ENCODE peak calls at places on chromosomes 12 and 14, in five cellular contexts. C is esophagus squamous epithelium, F is fibroblast of mammary gland, L is uterus, W is nephron progenitor cell. U is an unnamed sample.

GRCh38 chr14:60339571-60339970 is 90.5 kb downstream of the PPM1A start:
- DNase-seq in L (no peak), F (no peak), C (no peak), W (no peak), U (no peak)

GRCh38 chr12:68537571-68537970 is 73.1 kb upstream of the RAP1B start:
- DNase-seq in W (no peak), L (no peak), C (no peak), F (no peak), U (no peak)

GRCh38 chr14:104357689-104358527 is 219.5 kb downstream of the KIF26A start:
- DNase-seq in F (no peak), W (no peak), C (no peak), L (no peak), U (no peak)

GRCh38 chr12:104695453-104696148 is 238.9 kb downstream of the CHST11 start:
- DNase-seq in W (no peak), L (no peak), F (peak), C (no peak), U (no peak)

GRCh38 chr12:54159140-54159539 is 29.6 kb downstream of the SMUG1 start:
- DNase-seq in W (peak), C (no peak), L (no peak), F (no peak), U (no peak)

GRCh38 chr14:73173092-73173735 is 36.9 kb downstream of the PSEN1 start:
- DNase-seq in L (no peak), C (no peak), W (no peak), F (peak), U (no peak)

GRCh38 chr14:23177181-23177580 is 6.3 kb downstream of the SLC7A8 start:
- DNase-seq in F (no peak), L (no peak), C (no peak), W (no peak), U (no peak)

GRCh38 chr12:21502164-21502496 is 541 bp downstream of the GOLT1B start:
- DNase-seq in L (no peak), W (no peak), F (peak), C (no peak), U (peak)

GRCh38 chr12:119676022-119676421 is 8.1 kb downstream of the PRKAB1 start:
- DNase-seq in L (no peak), W (no peak), C (no peak), F (no peak), U (no peak)

DNA sequence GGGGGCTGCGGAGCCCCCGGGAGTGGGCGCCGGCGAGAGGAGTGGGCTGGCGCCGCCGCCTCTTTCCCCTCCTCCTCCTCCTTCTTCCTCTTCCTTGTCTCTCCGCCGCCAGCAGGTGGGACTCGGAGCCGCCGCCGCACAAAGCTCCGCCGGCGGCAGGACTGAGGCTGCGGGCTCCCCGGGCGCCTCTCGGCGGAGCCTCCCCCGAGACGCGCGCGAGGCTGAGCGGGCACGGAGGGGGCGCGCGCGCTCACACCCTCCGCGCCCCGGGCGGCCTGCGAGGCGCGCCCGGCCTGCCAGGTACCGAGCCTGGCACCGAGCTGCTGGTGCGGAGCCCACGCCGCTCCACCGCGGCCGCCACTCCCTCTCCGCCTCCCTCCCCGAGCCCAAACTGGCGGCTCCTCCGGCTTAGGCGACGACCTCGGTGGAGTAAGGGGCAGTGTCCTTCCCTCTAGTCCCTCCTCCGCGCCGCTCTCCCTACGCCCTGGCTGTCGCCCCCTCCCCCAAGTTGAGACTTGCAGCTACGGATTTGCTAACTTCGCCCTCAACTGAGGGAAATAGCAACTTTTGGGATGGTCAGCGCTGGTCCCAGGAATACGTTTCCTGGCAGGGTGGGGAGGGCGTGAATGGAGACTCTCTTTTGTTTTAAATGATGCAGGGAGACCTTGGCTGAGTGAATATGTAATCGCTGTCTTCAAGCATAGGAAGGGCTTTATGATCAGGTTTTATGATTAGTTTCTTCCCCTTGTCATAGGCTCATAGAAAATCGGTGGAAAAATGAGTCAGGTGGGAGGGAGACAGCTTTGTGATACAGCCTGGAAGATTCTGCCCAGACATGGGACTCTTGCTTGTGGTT is 199.5 kb upstream of the CAND1 start:
- DNase-seq in L (no peak), F (no peak), W (peak), C (no peak), U (no peak)
- TF ChIP-seq CTCF in L (peak), F (no peak), W (no peak), C (peak), U (no peak)

DNA sequence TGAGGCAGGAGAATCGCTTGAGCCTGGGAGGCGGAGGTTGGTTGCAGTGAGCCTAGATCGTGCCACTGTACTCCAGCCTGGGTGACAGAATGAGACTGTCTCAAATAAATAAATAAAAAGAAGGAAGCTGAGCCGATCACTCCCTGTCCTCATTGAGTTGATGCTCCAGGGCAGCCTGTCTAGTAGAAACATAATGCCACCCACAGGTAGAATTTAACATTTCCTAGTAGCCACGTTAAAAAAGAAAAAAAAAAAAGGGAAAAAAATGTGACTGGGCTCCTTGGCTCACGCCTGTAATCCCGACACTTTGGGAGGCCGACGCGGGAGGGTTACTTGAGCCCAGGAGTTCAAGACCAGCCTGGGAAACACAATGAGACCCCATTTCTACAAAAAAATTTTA is 135.7 kb downstream of the SCARB1 start:
- DNase-seq in F (no peak), W (no peak), L (no peak), C (no peak), U (no peak)
- TF ChIP-seq CTCF in F (no peak), W (no peak), L (no peak), C (no peak), U (no peak)

DNA sequence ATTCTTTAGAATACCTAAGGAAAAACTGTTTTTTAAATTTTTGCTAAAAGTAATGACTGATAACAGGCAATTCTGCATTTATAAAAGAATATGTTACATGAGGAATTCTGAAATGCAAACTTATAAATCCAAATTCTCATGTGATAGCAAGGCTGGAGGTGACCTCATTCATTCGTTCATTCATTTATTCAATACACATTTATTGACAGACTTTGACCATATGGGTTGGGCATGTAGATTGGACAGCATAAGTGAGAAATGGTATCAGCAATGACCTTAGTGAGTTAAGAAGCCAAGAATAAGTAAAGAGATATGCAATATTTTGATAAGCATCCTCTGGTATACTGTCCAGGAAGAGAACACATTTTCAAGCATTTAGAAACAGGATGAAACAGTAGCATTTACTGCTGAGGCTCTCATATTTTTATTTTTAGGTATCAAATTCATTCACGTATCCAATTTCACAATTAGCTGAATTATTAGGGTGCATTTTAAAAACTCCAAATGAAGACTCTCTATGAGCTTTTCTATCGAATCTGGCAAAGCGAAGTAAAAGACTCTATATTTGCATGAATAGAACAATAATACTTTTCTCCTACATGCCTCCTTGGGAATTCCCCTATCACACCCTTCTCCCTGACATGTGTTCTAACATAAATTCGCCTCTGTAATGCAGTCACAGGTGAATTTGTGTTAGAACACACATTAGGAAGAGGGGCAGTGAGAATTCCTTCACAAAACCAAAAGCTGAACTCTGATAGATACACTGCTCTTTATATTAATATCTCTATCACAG is 49.9 kb downstream of the PEBP1 start:
- DNase-seq in W (no peak), L (no peak), C (no peak), F (no peak), U (no peak)
- TF ChIP-seq CTCF in W (no peak), L (no peak), C (no peak), F (no peak), U (no peak)

GRCh38 chr12:46402451-46402850 is 29.9 kb upstream of the SLC38A2 start:
- DNase-seq in L (peak), W (no peak), C (no peak), F (peak), U (no peak)

GRCh38 chr12:46402861-46403731 is 30.5 kb upstream of the SLC38A2 start:
- DNase-seq in F (peak), C (no peak), W (no peak), L (no peak), U (no peak)

GRCh38 chr12:46404225-46404631 is 31.7 kb upstream of the SLC38A2 start:
- DNase-seq in L (no peak), F (peak), W (no peak), C (no peak), U (no peak)

GRCh38 chr12:46404733-46405132 is 32.2 kb upstream of the SLC38A2 start:
- DNase-seq in W (no peak), F (no peak), L (no peak), C (no peak), U (no peak)

GRCh38 chr12:46403732-46404097 is 31.1 kb upstream of the SLC38A2 start:
- DNase-seq in W (no peak), F (no peak), L (no peak), C (no peak), U (no peak)
- TF ChIP-seq CTCF in W (no peak), F (no peak), L (no peak), C (no peak), U (no peak)

GRCh38 chr12:106711316-106711715 is 63.2 kb upstream of the RIC8B start:
- DNase-seq in C (no peak), L (no peak), F (no peak), W (no peak), U (no peak)

GRCh38 chr12:106704081-106704480 is 70.4 kb upstream of the RIC8B start:
- DNase-seq in L (no peak), W (no peak), F (no peak), C (no peak), U (no peak)

GRCh38 chr12:106709068-106709511 is 65.4 kb upstream of the RIC8B start:
- DNase-seq in W (no peak), L (no peak), C (no peak), F (no peak), U (no peak)

GRCh38 chr12:106710143-106710893 is 64.2 kb upstream of the RIC8B start:
- DNase-seq in W (no peak), L (no peak), C (no peak), F (no peak), U (no peak)

GRCh38 chr12:106705971-106706370 is 68.5 kb upstream of the RIC8B start:
- DNase-seq in W (no peak), L (no peak), F (no peak), C (no peak), U (no peak)
- TF ChIP-seq CTCF in W (no peak), L (no peak), F (no peak), C (no peak), U (no peak)

DNA sequence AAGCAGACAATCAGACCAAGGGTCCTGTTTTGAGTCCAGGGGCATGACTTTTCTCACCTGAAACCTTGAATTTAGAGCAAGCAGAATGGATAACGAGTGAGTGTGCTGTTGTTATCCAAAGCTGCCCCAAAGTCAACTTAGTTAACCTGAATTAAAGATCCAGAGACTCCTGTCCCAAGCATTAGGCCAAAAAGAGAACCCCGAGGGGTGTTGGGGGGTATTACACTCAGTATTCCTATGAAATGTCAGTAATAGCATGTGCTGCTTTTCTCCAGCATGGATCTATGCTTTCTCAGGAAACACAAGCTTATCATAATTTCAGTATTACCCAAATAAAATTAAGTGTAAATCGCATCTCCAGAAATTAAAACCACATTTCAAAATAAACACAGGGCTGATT is 19.0 kb downstream of the EIF4B start:
- DNase-seq in L (no peak), C (no peak), F (no peak), W (no peak), U (no peak)
- TF ChIP-seq CTCF in L (no peak), C (no peak), F (no peak), W (no peak), U (no peak)

GRCh38 chr12:33296529-33296928 is 143.1 kb downstream of the SYT10 start:
- DNase-seq in L (no peak), C (no peak), F (no peak), W (no peak), U (no peak)
- TF ChIP-seq CTCF in L (no peak), C (no peak), F (no peak), W (no peak), U (no peak)

U was measured in omental fat pad.